ENCODE peak calls at places on chromosomes 16 and 17, in four cellular contexts. F is PC-3; U is stimulated activated CD8-positive, alpha-beta memory T cell treated with anti-CD3 and anti-CD28 coated beads, Interleukin-15, amount 100 ng/mL, for 24 hours; S is AG09309. A is an unnamed sample.

GRCh38 chr16:35751191-35751941 is 2292.0 kb downstream of the TP53TG3F start:
- DNase-seq in F (no peak), U (no peak), S (no peak), A (no peak)

GRCh38 chr17:78611636-78612035 is 34.4 kb upstream of the DNAH17 start:
- DNase-seq in F (no peak), U (no peak), S (no peak), A (no peak)

GRCh38 chr17:48499248-48499647 is 31.6 kb downstream of the HOXB1 start:
- DNase-seq in S (no peak), F (peak; percentile 92), U (no peak), A (no peak)

GRCh38 chr17:57665696-57666095 is 79.4 kb downstream of the CCDC182 start:
- DNase-seq in F (no peak), S (no peak), U (no peak), A (no peak)

GRCh38 chr17:66348605-66349165 is 46.3 kb downstream of the PRKCA start:
- DNase-seq in F (peak; percentile 92), U (no peak), S (peak; percentile 40), A (peak; percentile 34)

GRCh38 chr17:4945944-4946280 is 2.4 kb downstream of the PFN1 start:
- DNase-seq in U (no peak), S (no peak), F (no peak), A (no peak)

GRCh38 chr16:8887952-8888560 is 5.9 kb downstream of the LITAFD start:
- DNase-seq in U (no peak), F (peak; percentile 52), S (no peak), A (no peak)

GRCh38 chr17:228223-228615 is 46.8 kb upstream of the DOC2B start:
- DNase-seq in S (no peak), U (no peak), F (no peak), A (no peak)

GRCh38 chr16:69340095-69340644 is 598 bp downstream of the NIP7 start:
- DNase-seq in F (no peak), S (no peak), U (no peak), A (peak; percentile 42)

GRCh38 chr17:47797797-47798196 is 23.8 kb downstream of the OSBPL7 start:
- DNase-seq in S (no peak), F (no peak), U (no peak), A (no peak)

A was measured in stimulated activated naive CD8-positive, alpha-beta T cell treated with anti-CD3 and anti-CD28 coated beads, Interleukin-15, Interleukin-2, amounts not matched to agents 100 U/mL and 50 U/mL, for 24 hours.